ENCODE peak calls at places on chromosomes 11 and 22, in ten cellular contexts. One of them, this sample, is unnamed.

GRCh38 chr11:10072142-10072541 is 221.9 kb downstream of the SBF2 start:
- DNase-seq in gastrocnemius medialis: no peak
- DNase-seq in neural progenitor cell: no peak
- DNase-seq in AG09309: no peak
- DNase-seq in AG04450: peak; percentile 43
- DNase-seq in psoas muscle: no peak
- DNase-seq in ovary: no peak
- DNase-seq in GM20000: no peak
- DNase-seq in SK-N-SH: no peak
- DNase-seq in ascending aorta: no peak
- DNase-seq in this sample: no peak

GRCh38 chr11:33135216-33135615 is 26.1 kb downstream of the CSTF3 start:
- DNase-seq in gastrocnemius medialis: no peak
- DNase-seq in neural progenitor cell: no peak
- DNase-seq in AG09309: peak; percentile 59
- DNase-seq in AG04450: peak; percentile 72
- DNase-seq in psoas muscle: no peak
- DNase-seq in ovary: no peak
- DNase-seq in GM20000: no peak
- DNase-seq in SK-N-SH: no peak
- DNase-seq in ascending aorta: no peak
- DNase-seq in this sample: no peak

GRCh38 chr11:112694813-112695212 is 266.4 kb upstream of the NCAM1 start:
- DNase-seq in gastrocnemius medialis: no peak
- DNase-seq in neural progenitor cell: no peak
- DNase-seq in AG09309: no peak
- DNase-seq in AG04450: no peak
- DNase-seq in psoas muscle: no peak
- DNase-seq in ovary: no peak
- DNase-seq in GM20000: no peak
- DNase-seq in SK-N-SH: no peak
- DNase-seq in ascending aorta: no peak
- DNase-seq in this sample: no peak

GRCh38 chr11:120546312-120547205 is 35.0 kb downstream of the GRIK4 start:
- DNase-seq in gastrocnemius medialis: no peak
- DNase-seq in neural progenitor cell: peak; percentile 51
- DNase-seq in AG09309: peak; percentile 88
- DNase-seq in AG04450: peak; percentile 90
- DNase-seq in psoas muscle: peak; percentile 69
- DNase-seq in ovary: peak; percentile 88
- DNase-seq in GM20000: no peak
- DNase-seq in SK-N-SH: no peak
- DNase-seq in ascending aorta: peak; percentile 44
- DNase-seq in this sample: peak; percentile 91

GRCh38 chr22:47063606-47064005 is 301.2 kb downstream of the TBC1D22A start:
- DNase-seq in gastrocnemius medialis: no peak
- DNase-seq in neural progenitor cell: no peak
- DNase-seq in AG09309: no peak
- DNase-seq in AG04450: no peak
- DNase-seq in psoas muscle: no peak
- DNase-seq in ovary: no peak
- DNase-seq in GM20000: no peak
- DNase-seq in SK-N-SH: no peak
- DNase-seq in ascending aorta: no peak
- DNase-seq in this sample: no peak

GRCh38 chr11:3824714-3825472 is 15.9 kb downstream of the RHOG start:
- DNase-seq in gastrocnemius medialis: no peak
- DNase-seq in neural progenitor cell: peak; percentile 81
- DNase-seq in AG09309: no peak
- DNase-seq in AG04450: no peak
- DNase-seq in psoas muscle: peak; percentile 78
- DNase-seq in ovary: no peak
- DNase-seq in GM20000: peak; percentile 81
- DNase-seq in SK-N-SH: peak; percentile 58
- DNase-seq in ascending aorta: no peak
- DNase-seq in this sample: no peak

GRCh38 chr22:30869996-30870395 is 98.6 kb downstream of the MORC2 start:
- DNase-seq in gastrocnemius medialis: no peak
- DNase-seq in neural progenitor cell: no peak
- DNase-seq in AG09309: no peak
- DNase-seq in AG04450: no peak
- DNase-seq in psoas muscle: no peak
- DNase-seq in ovary: no peak
- DNase-seq in GM20000: no peak
- DNase-seq in SK-N-SH: peak; percentile 19
- DNase-seq in ascending aorta: no peak
- DNase-seq in this sample: no peak

GRCh38 chr22:23837911-23838685 is 708 bp downstream of the DERL3 start:
- DNase-seq in gastrocnemius medialis: no peak
- DNase-seq in neural progenitor cell: peak; percentile 46
- DNase-seq in AG09309: no peak
- DNase-seq in AG04450: no peak
- DNase-seq in psoas muscle: peak; percentile 53
- DNase-seq in ovary: no peak
- DNase-seq in GM20000: no peak
- DNase-seq in SK-N-SH: peak; percentile 10
- DNase-seq in ascending aorta: no peak
- DNase-seq in this sample: no peak

DNA sequence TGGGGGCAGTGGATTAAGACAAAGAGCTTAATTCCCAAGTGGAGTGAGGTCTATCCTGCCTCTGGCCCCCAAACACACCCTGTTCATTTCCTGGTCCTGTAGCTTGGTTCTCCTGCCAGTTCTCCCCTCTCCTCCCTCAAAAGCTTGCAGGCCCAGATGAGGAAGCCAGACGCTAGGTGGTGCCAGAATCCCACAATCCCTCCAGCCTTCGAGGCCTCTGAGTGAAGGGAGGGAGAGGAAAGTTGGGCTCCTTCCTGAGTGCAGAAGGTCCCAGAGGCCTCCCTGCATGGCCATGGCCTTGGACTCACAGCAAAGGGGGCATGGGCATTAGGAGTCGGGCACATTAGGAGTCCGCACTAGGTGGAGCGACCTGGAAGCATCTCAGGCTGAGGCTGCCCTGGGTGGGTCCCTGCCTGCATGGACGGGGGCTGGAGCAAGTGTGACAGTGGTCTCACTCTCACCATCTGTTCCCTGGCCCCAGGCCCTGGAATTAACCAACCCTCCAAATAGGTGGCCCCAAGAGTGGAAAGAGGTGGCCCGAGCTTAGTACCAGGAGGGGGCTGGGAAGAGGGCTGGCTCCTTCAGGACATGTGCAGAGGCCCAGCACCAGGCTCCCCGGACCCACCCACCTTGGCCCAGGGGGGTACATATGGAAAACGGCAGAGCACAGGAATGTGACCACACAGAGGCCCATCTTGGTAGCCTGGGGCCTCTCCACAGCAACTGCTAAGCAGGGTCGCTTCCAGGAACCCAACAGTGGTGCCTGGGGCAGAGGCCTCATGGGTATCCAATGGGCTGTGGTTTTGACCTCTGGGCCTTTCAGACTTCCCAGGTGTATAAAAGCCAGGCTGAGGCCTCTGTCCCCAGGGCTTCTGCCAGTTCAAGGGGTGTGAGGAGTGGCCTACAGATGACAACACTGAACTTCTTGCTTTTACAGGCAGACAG is 5.2 kb downstream of the FXYD2 start:
- DNase-seq in gastrocnemius medialis: no peak
- DNase-seq in neural progenitor cell: peak; percentile 83
- DNase-seq in AG09309: no peak
- DNase-seq in AG04450: peak; percentile 21
- DNase-seq in psoas muscle: peak; percentile 71
- DNase-seq in ovary: peak; percentile 42
- DNase-seq in GM20000: no peak
- DNase-seq in SK-N-SH: peak; percentile 74
- DNase-seq in ascending aorta: no peak
- DNase-seq in this sample: no peak
- TF ChIP-seq CTCF in gastrocnemius medialis: no peak
- TF ChIP-seq CTCF in neural progenitor cell: peak; percentile 77
- TF ChIP-seq CTCF in AG09309: peak; percentile 54
- TF ChIP-seq CTCF in AG04450: peak; percentile 87
- TF ChIP-seq CTCF in psoas muscle: peak; percentile 22
- TF ChIP-seq CTCF in ovary: peak; percentile 16
- TF ChIP-seq CTCF in GM20000: peak; percentile 40
- TF ChIP-seq CTCF in SK-N-SH: peak; percentile 48
- TF ChIP-seq CTCF in ascending aorta: peak; percentile 9
- TF ChIP-seq CTCF in this sample: no peak

DNA sequence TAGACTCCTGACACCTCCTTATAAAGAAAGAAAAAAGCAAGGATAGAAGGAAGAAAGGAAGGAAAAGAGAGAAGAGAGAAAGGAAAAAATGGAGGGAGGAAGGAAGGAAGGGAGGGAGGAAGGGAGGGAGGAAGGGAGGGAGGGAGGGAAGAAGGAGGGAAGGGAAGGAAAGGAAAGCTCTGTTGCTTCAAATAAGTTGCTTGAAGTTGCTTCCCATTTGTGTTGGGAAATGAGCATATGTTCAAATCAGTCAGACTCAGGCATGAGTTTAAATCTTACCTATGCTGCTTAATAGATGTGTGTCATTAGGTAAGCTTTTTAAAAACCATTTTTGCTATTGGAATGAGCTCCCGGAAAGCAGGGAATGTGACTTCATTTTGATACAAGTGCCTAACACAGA is 6.6 kb upstream of the GAS2 start:
- DNase-seq in gastrocnemius medialis: no peak
- DNase-seq in neural progenitor cell: no peak
- DNase-seq in AG09309: no peak
- DNase-seq in AG04450: no peak
- DNase-seq in psoas muscle: no peak
- DNase-seq in ovary: no peak
- DNase-seq in GM20000: no peak
- DNase-seq in SK-N-SH: no peak
- DNase-seq in ascending aorta: no peak
- DNase-seq in this sample: no peak
- TF ChIP-seq CTCF in gastrocnemius medialis: no peak
- TF ChIP-seq CTCF in neural progenitor cell: no peak
- TF ChIP-seq CTCF in AG09309: no peak
- TF ChIP-seq CTCF in AG04450: no peak
- TF ChIP-seq CTCF in psoas muscle: no peak
- TF ChIP-seq CTCF in ovary: no peak
- TF ChIP-seq CTCF in GM20000: no peak
- TF ChIP-seq CTCF in SK-N-SH: no peak
- TF ChIP-seq CTCF in ascending aorta: no peak
- TF ChIP-seq CTCF in this sample: no peak

GRCh38 chr11:72222106-72222891 is 2.3 kb upstream of the INPPL1 start:
- DNase-seq in gastrocnemius medialis: no peak
- DNase-seq in neural progenitor cell: peak; percentile 18
- DNase-seq in AG09309: no peak
- DNase-seq in AG04450: no peak
- DNase-seq in psoas muscle: no peak
- DNase-seq in ovary: no peak
- DNase-seq in GM20000: no peak
- DNase-seq in SK-N-SH: no peak
- DNase-seq in ascending aorta: no peak
- DNase-seq in this sample: peak; percentile 77
- TF ChIP-seq CTCF in gastrocnemius medialis: no peak
- TF ChIP-seq CTCF in neural progenitor cell: no peak
- TF ChIP-seq CTCF in AG09309: no peak
- TF ChIP-seq CTCF in AG04450: no peak
- TF ChIP-seq CTCF in psoas muscle: no peak
- TF ChIP-seq CTCF in ovary: no peak
- TF ChIP-seq CTCF in GM20000: no peak
- TF ChIP-seq CTCF in SK-N-SH: no peak
- TF ChIP-seq CTCF in ascending aorta: no peak
- TF ChIP-seq CTCF in this sample: no peak

GRCh38 chr22:38924197-38924952 is 33.0 kb upstream of the APOBEC3A start:
- DNase-seq in gastrocnemius medialis: no peak
- DNase-seq in neural progenitor cell: no peak
- DNase-seq in AG09309: peak; percentile 69
- DNase-seq in AG04450: peak; percentile 60
- DNase-seq in psoas muscle: peak; percentile 78
- DNase-seq in ovary: peak; percentile 89
- DNase-seq in GM20000: no peak
- DNase-seq in SK-N-SH: no peak
- DNase-seq in ascending aorta: no peak
- DNase-seq in this sample: peak; percentile 90

GRCh38 chr22:38921126-38921525 is 36.3 kb upstream of the APOBEC3A start:
- DNase-seq in gastrocnemius medialis: no peak
- DNase-seq in neural progenitor cell: no peak
- DNase-seq in AG09309: no peak
- DNase-seq in AG04450: no peak
- DNase-seq in psoas muscle: no peak
- DNase-seq in ovary: no peak
- DNase-seq in GM20000: no peak
- DNase-seq in SK-N-SH: no peak
- DNase-seq in ascending aorta: no peak
- DNase-seq in this sample: peak; percentile 24

GRCh38 chr22:38925571-38926041 is 31.8 kb upstream of the APOBEC3A start:
- DNase-seq in gastrocnemius medialis: no peak
- DNase-seq in neural progenitor cell: no peak
- DNase-seq in AG09309: no peak
- DNase-seq in AG04450: no peak
- DNase-seq in psoas muscle: no peak
- DNase-seq in ovary: no peak
- DNase-seq in GM20000: no peak
- DNase-seq in SK-N-SH: no peak
- DNase-seq in ascending aorta: no peak
- DNase-seq in this sample: no peak

GRCh38 chr22:38921801-38922200 is 35.6 kb upstream of the APOBEC3A start:
- DNase-seq in gastrocnemius medialis: no peak
- DNase-seq in neural progenitor cell: no peak
- DNase-seq in AG09309: no peak
- DNase-seq in AG04450: no peak
- DNase-seq in psoas muscle: no peak
- DNase-seq in ovary: no peak
- DNase-seq in GM20000: no peak
- DNase-seq in SK-N-SH: no peak
- DNase-seq in ascending aorta: no peak
- DNase-seq in this sample: no peak

GRCh38 chr22:38923463-38924196 is 33.8 kb upstream of the APOBEC3A start:
- DNase-seq in gastrocnemius medialis: peak; percentile 55
- DNase-seq in neural progenitor cell: peak; percentile 29
- DNase-seq in AG09309: peak; percentile 8
- DNase-seq in AG04450: peak; percentile 64
- DNase-seq in psoas muscle: peak; percentile 81
- DNase-seq in ovary: peak; percentile 84
- DNase-seq in GM20000: no peak
- DNase-seq in SK-N-SH: peak; percentile 71
- DNase-seq in ascending aorta: peak; percentile 46
- DNase-seq in this sample: peak; percentile 91
- TF ChIP-seq CTCF in gastrocnemius medialis: no peak
- TF ChIP-seq CTCF in neural progenitor cell: no peak
- TF ChIP-seq CTCF in AG09309: peak; percentile 24
- TF ChIP-seq CTCF in AG04450: peak; percentile 48
- TF ChIP-seq CTCF in psoas muscle: peak; percentile 11
- TF ChIP-seq CTCF in ovary: no peak
- TF ChIP-seq CTCF in GM20000: no peak
- TF ChIP-seq CTCF in SK-N-SH: peak; percentile 27
- TF ChIP-seq CTCF in ascending aorta: no peak
- TF ChIP-seq CTCF in this sample: no peak